ENCODE peak calls at places on chromosome 1, in six cellular contexts. W is vagina, X is fibroblast of lung, O is ovary, I is dorsolateral prefrontal cortex, R is brain microvascular endothelial cell. C is an unnamed sample.

GRCh38 chr1:227894831-227895451 is 52.8 kb downstream of the WNT9A start:
- DNase-seq in O (no peak), W (peak), X (no peak), I (peak), R (no peak), C (no peak)

GRCh38 chr1:172163479-172164215 is 256.8 kb upstream of the C1orf105 start:
- DNase-seq in R (peak), I (no peak), W (no peak), O (no peak), X (peak), C (no peak)

GRCh38 chr1:143736562-143736961 is 235.2 kb downstream of the FAM72C start:
- DNase-seq in I (no peak), R (no peak), W (no peak), X (no peak), O (no peak), C (no peak)

GRCh38 chr1:209490013-209490412 is 93.5 kb upstream of the CAMK1G start:
- DNase-seq in X (peak), W (no peak), O (no peak), I (no peak), R (no peak), C (no peak)

GRCh38 chr1:31605908-31606427 is 11.5 kb upstream of the HCRTR1 start:
- DNase-seq in R (peak), W (no peak), X (peak), I (no peak), O (no peak), C (peak)

GRCh38 chr1:110298991-110299390 is 40.2 kb upstream of the RBM15 start:
- DNase-seq in R (no peak), W (no peak), O (no peak), X (no peak), I (no peak), C (no peak)

GRCh38 chr1:160214481-160215140 is 9.4 kb downstream of the PEA15 start:
- DNase-seq in X (no peak), R (no peak), I (no peak), W (no peak), O (no peak), C (no peak)

GRCh38 chr1:156195853-156196252 is 1.9 kb downstream of the SLC25A44 start:
- DNase-seq in W (no peak), O (no peak), I (no peak), X (no peak), R (no peak), C (no peak)

GRCh38 chr1:2936568-2937515 is 84.4 kb upstream of the ACTRT2 start:
- DNase-seq in X (no peak), I (no peak), O (no peak), W (no peak), R (no peak), C (no peak)

GRCh38 chr1:203858055-203858454 is 3.3 kb upstream of the SNRPE start:
- DNase-seq in X (peak), R (peak), W (no peak), I (no peak), O (no peak), C (peak)

GRCh38 chr1:109210058-109210457 is 3.7 kb upstream of the SARS1 start:
- DNase-seq in R (no peak), O (no peak), X (no peak), W (no peak), I (no peak), C (no peak)

GRCh38 chr1:83816836-83817235 is 182.1 kb downstream of the TTLL7 start:
- DNase-seq in W (no peak), X (no peak), R (no peak), I (no peak), O (no peak), C (no peak)

GRCh38 chr1:220879509-220880366 is 495 bp downstream of the HLX start:
- DNase-seq in X (peak), I (no peak), W (no peak), O (peak), R (no peak), C (no peak)

GRCh38 chr1:7624791-7625355 is 146.2 kb upstream of the VAMP3 start:
- DNase-seq in O (peak), I (no peak), W (no peak), R (no peak), X (no peak), C (no peak)

GRCh38 chr1:181936269-181936668 is 125.2 kb downstream of the ZNF648 start:
- DNase-seq in X (no peak), R (no peak), I (no peak), W (no peak), O (no peak), C (no peak)

GRCh38 chr1:190084552-190084951 is 393.1 kb downstream of the BRINP3 start:
- DNase-seq in W (no peak), X (no peak), R (no peak), O (no peak), I (no peak), C (no peak)

GRCh38 chr1:88698764-88699163 is 14.7 kb downstream of the PKN2 start:
- DNase-seq in R (no peak), X (no peak), W (no peak), O (no peak), I (no peak), C (no peak)

GRCh38 chr1:179786815-179787736 is 44.0 kb downstream of the FAM163A start:
- DNase-seq in I (no peak), O (no peak), W (no peak), R (no peak), X (no peak), C (no peak)

GRCh38 chr1:16048573-16049189 is 5.1 kb downstream of the CLCNKB start:
- DNase-seq in X (peak), I (no peak), O (peak), W (no peak), R (no peak), C (no peak)

GRCh38 chr1:28602536-28603439 is 10.7 kb downstream of the RAB42 start:
- DNase-seq in I (peak), X (peak), R (peak), W (no peak), O (peak), C (peak)

GRCh38 chr1:47432071-47433036 is 5.5 kb upstream of the FOXD2 start:
- DNase-seq in W (no peak), X (peak), I (peak), R (peak), O (peak), C (no peak)

GRCh38 chr1:201486158-201486557 is 17.2 kb upstream of the PHLDA3 start:
- DNase-seq in I (no peak), R (no peak), O (peak), X (no peak), W (no peak), C (no peak)

GRCh38 chr1:153366261-153366660 is 8.6 kb downstream of the S100A9 start:
- DNase-seq in O (no peak), X (no peak), W (no peak), R (no peak), I (no peak), C (no peak)

GRCh38 chr1:154115180-154115579 is 39.7 kb downstream of the NUP210L start:
- DNase-seq in O (no peak), X (no peak), R (no peak), W (no peak), I (no peak), C (no peak)

GRCh38 chr1:113153116-113153803 is 80.3 kb downstream of the LRIG2 start:
- DNase-seq in O (no peak), W (no peak), R (no peak), I (no peak), X (peak), C (no peak)

GRCh38 chr1:202297291-202297690 is 44.4 kb downstream of the UBE2T start:
- DNase-seq in I (no peak), O (no peak), X (no peak), R (no peak), W (no peak), C (no peak)

DNA sequence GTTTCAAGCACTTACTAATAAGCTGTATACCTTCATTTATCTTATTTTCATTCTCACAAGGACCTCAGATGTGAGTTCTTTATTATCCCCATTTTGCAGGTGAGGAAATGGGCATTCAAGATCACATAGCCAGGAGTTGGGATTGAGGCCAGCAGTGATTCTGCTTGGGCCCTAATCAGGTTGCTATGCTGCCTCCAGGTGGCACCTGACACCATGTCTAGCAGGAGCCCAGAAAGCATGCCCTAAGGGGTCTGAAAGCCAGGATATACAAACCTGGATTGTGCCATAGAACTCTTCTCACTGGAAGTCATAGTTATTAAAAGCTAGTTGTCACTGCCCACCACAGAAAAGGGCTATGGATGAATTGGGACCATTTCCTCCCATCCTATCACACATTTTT is 61.1 kb downstream of the FYB2 start:
- DNase-seq in R (no peak), W (no peak), O (no peak), X (no peak), I (no peak), C (no peak)
- TF ChIP-seq CTCF in R (no peak), W (no peak), O (no peak), X (no peak), I (no peak), C (no peak)

GRCh38 chr1:41860771-41861170 is 58.0 kb downstream of the HIVEP3 start:
- DNase-seq in X (no peak), I (no peak), R (no peak), W (no peak), O (no peak), C (no peak)

GRCh38 chr1:41863683-41864082 is 55.0 kb downstream of the HIVEP3 start:
- DNase-seq in W (no peak), O (no peak), X (no peak), I (no peak), R (no peak), C (no peak)

GRCh38 chr1:41861509-41862410 is 57.0 kb downstream of the HIVEP3 start:
- DNase-seq in O (no peak), I (no peak), X (peak), W (no peak), R (no peak), C (no peak)

GRCh38 chr1:41864471-41865040 is 54.2 kb downstream of the HIVEP3 start:
- DNase-seq in W (no peak), X (peak), R (no peak), O (no peak), I (no peak), C (no peak)

GRCh38 chr1:41862411-41863221 is 56.1 kb downstream of the HIVEP3 start:
- DNase-seq in I (no peak), R (peak), W (no peak), O (no peak), X (peak), C (no peak)
- H3K4me3 ChIP-seq in I (no peak), R (peak), W (no peak), O (no peak), X (no peak), C (no peak)

DNA sequence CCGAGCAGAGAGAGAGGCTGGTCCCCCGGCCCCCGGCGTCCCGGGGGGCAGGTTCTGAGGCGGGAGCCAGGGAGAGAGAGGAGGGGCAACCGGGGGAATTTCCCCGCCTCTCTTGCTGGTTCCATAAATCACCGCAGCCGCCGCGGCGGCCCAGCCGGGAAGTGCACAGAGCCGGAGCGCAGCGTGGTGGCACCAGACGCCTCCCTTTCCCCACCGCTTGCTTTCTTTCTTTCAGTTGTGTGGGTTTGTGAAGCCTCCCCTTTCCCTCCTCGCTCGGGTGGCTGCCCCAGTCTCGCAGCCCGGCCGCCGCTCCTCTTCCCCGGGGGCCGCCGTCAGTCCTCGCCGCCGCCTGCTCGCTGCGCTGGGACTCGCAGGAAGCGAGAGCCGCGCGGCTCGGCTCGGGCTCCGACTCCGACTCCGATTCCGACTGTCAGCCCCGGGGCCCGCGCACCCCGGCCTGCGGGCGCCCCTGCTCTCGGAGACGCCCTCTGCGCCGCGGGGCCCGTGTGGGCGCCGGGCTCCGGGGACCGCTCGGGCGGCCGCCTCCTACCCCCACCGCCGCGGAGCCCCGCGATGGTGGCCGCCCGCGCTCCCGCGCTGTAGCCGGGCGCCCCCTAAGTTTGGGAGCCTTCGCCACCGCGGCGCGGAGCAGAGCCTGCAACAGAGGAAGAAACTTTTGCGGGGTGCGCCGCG is at the start of gene CACHD1:
- DNase-seq in X (peak), I (peak), R (peak), O (peak), W (no peak), C (peak)
- H3K27ac ChIP-seq in X (no peak), I (no peak), R (no peak), O (peak), W (peak), C (no peak)

DNA sequence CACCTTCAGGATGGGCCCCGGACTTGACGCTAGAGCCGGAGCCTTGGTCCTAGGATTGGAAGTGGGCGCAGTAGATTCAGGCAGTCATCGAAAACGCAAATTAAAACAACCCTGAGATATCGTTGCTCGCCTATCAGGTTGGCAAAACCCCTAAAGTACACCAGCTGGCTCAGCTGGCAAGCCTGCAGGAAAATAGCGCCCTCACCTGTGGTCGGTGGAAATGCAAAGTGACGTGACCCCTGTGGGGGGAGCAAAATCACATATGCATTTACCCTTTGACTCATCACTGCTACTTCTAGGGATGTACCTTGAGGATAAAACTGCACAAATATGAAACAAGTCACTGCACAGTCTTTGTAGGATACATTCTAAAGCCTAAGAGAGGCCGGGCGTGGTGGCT is 170.3 kb upstream of the TMEM51 start:
- DNase-seq in I (no peak), R (no peak), X (no peak), W (no peak), O (no peak), C (no peak)
- TF ChIP-seq CTCF in I (no peak), R (peak), X (no peak), W (no peak), O (no peak), C (no peak)